ENCODE peak calls at places on chromosomes 11 and 22, in seven cellular contexts. S is right lobe of liver; I is choroid plexus epithelial cell; G is stimulated activated naive CD4-positive, alpha-beta T cell treated with Interleukin-2 at 50 U/mL for 16 hours; M is amniotic epithelial cell; Q is GF-D8; B is lower lobe of right lung. J is an unnamed sample.

GRCh38 chr11:86091086-86091485 is 22.2 kb upstream of the PICALM start:
- DNase-seq in Q (no peak), G (no peak), M (no peak), S (no peak), B (no peak), I (no peak), J (no peak)

GRCh38 chr11:102421262-102421661 is 31.3 kb downstream of the TMEM123 start:
- DNase-seq in M (no peak), G (no peak), I (no peak), Q (no peak), B (no peak), S (no peak), J (no peak)

GRCh38 chr22:47617186-47617585 is 854.7 kb downstream of the TBC1D22A start:
- DNase-seq in S (no peak), G (no peak), I (no peak), M (no peak), Q (no peak), B (no peak), J (no peak)

GRCh38 chr11:20125927-20126326 is 34.3 kb downstream of the DBX1 start:
- DNase-seq in M (peak; percentile 15), G (no peak), S (no peak), B (no peak), I (peak; percentile 37), Q (no peak), J (peak; percentile 78)

GRCh38 chr22:36162127-36163034 is 1.8 kb upstream of the APOL3 start:
- DNase-seq in I (no peak), B (no peak), S (no peak), M (no peak), Q (no peak), G (peak; percentile 26), J (no peak)

GRCh38 chr11:22666700-22667439 is 459 bp downstream of the GAS2 start:
- DNase-seq in M (peak; percentile 1), S (peak; percentile 77), I (peak; percentile 21), B (peak; percentile 48), G (no peak), Q (no peak), J (no peak)

GRCh38 chr11:112863304-112863703 is 97.9 kb upstream of the NCAM1 start:
- DNase-seq in I (no peak), Q (no peak), B (no peak), M (no peak), S (no peak), G (no peak), J (no peak)

GRCh38 chr11:83778598-83778997 is 492.4 kb upstream of the CCDC90B start:
- DNase-seq in I (peak; percentile 13), B (no peak), G (no peak), S (no peak), Q (no peak), M (no peak), J (peak; percentile 17)

GRCh38 chr11:36010010-36010740 is 66.3 kb downstream of the LDLRAD3 start:
- DNase-seq in G (no peak), S (no peak), I (peak; percentile 80), M (peak; percentile 29), Q (no peak), B (no peak), J (no peak)

GRCh38 chr11:111363985-111364384 is 15.1 kb downstream of the POU2AF1 start:
- DNase-seq in Q (no peak), G (no peak), I (no peak), S (no peak), M (no peak), B (no peak), J (no peak)

GRCh38 chr11:114846040-114846791 is 167.9 kb downstream of the NXPE2 start:
- DNase-seq in G (no peak), M (no peak), B (no peak), S (no peak), Q (no peak), I (no peak), J (no peak)

GRCh38 chr11:71330349-71330748 is 78.0 kb upstream of the SHANK2 start:
- DNase-seq in Q (no peak), G (no peak), M (no peak), S (no peak), I (no peak), B (no peak), J (no peak)

GRCh38 chr22:27065259-27065658 is 407.9 kb downstream of the MIAT start:
- DNase-seq in M (no peak), I (no peak), G (no peak), B (no peak), S (no peak), Q (no peak), J (no peak)

GRCh38 chr22:47196881-47197701 is 434.6 kb downstream of the TBC1D22A start:
- DNase-seq in Q (no peak), M (no peak), S (no peak), G (no peak), B (no peak), I (no peak), J (no peak)

GRCh38 chr11:134101292-134101691 is 32.4 kb downstream of the JAM3 start:
- DNase-seq in M (peak; percentile 23), B (no peak), Q (no peak), I (peak; percentile 63), S (no peak), G (no peak), J (no peak)

GRCh38 chr11:104124979-104125378 is 39.0 kb downstream of the PDGFD start:
- DNase-seq in G (no peak), M (no peak), S (no peak), Q (no peak), B (no peak), I (peak; percentile 66), J (no peak)

GRCh38 chr22:18044548-18045271 is 20.3 kb upstream of the MICAL3 start:
- DNase-seq in B (no peak), M (no peak), S (peak; percentile 85), G (no peak), I (peak; percentile 86), Q (no peak), J (no peak)

GRCh38 chr22:47169801-47170140 is 407.3 kb downstream of the TBC1D22A start:
- DNase-seq in B (peak; percentile 19), M (no peak), S (peak; percentile 13), I (no peak), G (no peak), Q (no peak), J (no peak)

GRCh38 chr11:77084581-77085191 is 17.9 kb downstream of the CAPN5 start:
- DNase-seq in M (no peak), Q (no peak), B (peak; percentile 36), G (no peak), I (no peak), S (peak; percentile 13), J (no peak)

GRCh38 chr11:131065435-131066295 is 149.4 kb upstream of the SNX19 start:
- DNase-seq in G (no peak), S (no peak), B (no peak), Q (no peak), M (no peak), I (peak; percentile 1), J (no peak)

GRCh38 chr11:114395776-114396175 is 4.5 kb downstream of the C11orf71 start:
- DNase-seq in Q (no peak), B (no peak), I (peak; percentile 30), G (no peak), S (no peak), M (no peak), J (peak; percentile 64)

GRCh38 chr11:44972746-44973435 is 22.2 kb upstream of the TP53I11 start:
- DNase-seq in M (peak; percentile 6), Q (no peak), B (no peak), I (peak; percentile 47), G (no peak), S (no peak), J (no peak)

GRCh38 chr11:14971865-14972580 is at the start of gene CALCA:
- DNase-seq in I (no peak), G (no peak), B (no peak), Q (no peak), M (no peak), S (peak; percentile 34), J (no peak)